ENCODE peak calls at places on chromosomes 7 and 10, in eight cellular contexts. S is MCF 10A, G is T-helper 2 cell, W is choroid plexus epithelial cell, L is activated T-cell treated with anti-CD3 and anti-CD28 coated beads for 1 hour, M is NCI-H748 treated with DMSO at 0.1 percent for 48 hours, V is anterior cingulate cortex, T is G401. K is an unnamed sample.

GRCh38 chr7:72249106-72249505 is 163.0 kb downstream of the CALN1 start:
- DNase-seq in S (no peak), G (no peak), W (no peak), L (no peak), M (no peak), V (no peak), T (no peak), K (no peak)

GRCh38 chr7:64888561-64888900 is 14.5 kb upstream of the ZNF273 start:
- DNase-seq in S (no peak), G (no peak), W (peak; percentile 27), L (no peak), M (no peak), V (no peak), T (peak; percentile 25), K (no peak)

GRCh38 chr10:133422223-133422820 is 2.1 kb downstream of the SPRN start:
- DNase-seq in S (no peak), G (no peak), W (no peak), L (no peak), M (no peak), V (no peak), T (no peak), K (no peak)

GRCh38 chr7:98872328-98872924 is 2.6 kb upstream of the TMEM130 start:
- DNase-seq in S (peak; percentile 46), G (peak; percentile 57), W (peak; percentile 30), L (no peak), M (no peak), V (no peak), T (no peak), K (peak; percentile 35)

GRCh38 chr7:51238981-51239495 is 77.6 kb downstream of the COBL start:
- DNase-seq in S (no peak), G (no peak), W (no peak), L (no peak), M (no peak), V (no peak), T (no peak), K (no peak)

GRCh38 chr7:90900640-90901353 is 304.7 kb downstream of the CDK14 start:
- DNase-seq in S (no peak), G (no peak), W (peak; percentile 30), L (no peak), M (no peak), V (no peak), T (no peak), K (no peak)

GRCh38 chr10:86139066-86139657 is 227.4 kb downstream of the GRID1 start:
- DNase-seq in S (peak; percentile 49), G (peak; percentile 31), W (peak; percentile 1), L (no peak), M (no peak), V (no peak), T (peak; percentile 9), K (no peak)

GRCh38 chr10:29648983-29649268 is 14.2 kb upstream of the SVIL start:
- DNase-seq in S (peak; percentile 73), G (no peak), W (peak; percentile 60), L (no peak), M (no peak), V (no peak), T (no peak), K (no peak)

GRCh38 chr10:86410542-86411124 is 44.0 kb upstream of the GRID1 start:
- DNase-seq in S (no peak), G (no peak), W (peak; percentile 90), L (no peak), M (no peak), V (no peak), T (no peak), K (peak; percentile 58)

GRCh38 chr10:52598936-52599335 is 173.6 kb downstream of the MBL2 start:
- DNase-seq in S (no peak), G (no peak), W (no peak), L (no peak), M (no peak), V (no peak), T (peak; percentile 35), K (no peak)

GRCh38 chr10:103282961-103283360 is 6.0 kb downstream of the INA start:
- DNase-seq in S (no peak), G (no peak), W (no peak), L (no peak), M (no peak), V (no peak), T (peak; percentile 14), K (no peak)

GRCh38 chr7:64882341-64883112 is 20.5 kb upstream of the ZNF273 start:
- DNase-seq in S (no peak), G (peak; percentile 28), W (peak; percentile 40), L (no peak), M (peak; percentile 63), V (no peak), T (peak; percentile 86), K (peak; percentile 89)

GRCh38 chr10:19832624-19833507 is 16.6 kb downstream of the PLXDC2 start:
- DNase-seq in S (peak; percentile 94), G (no peak), W (peak; percentile 69), L (no peak), M (no peak), V (no peak), T (no peak), K (no peak)

GRCh38 chr7:80821781-80822180 is 97.1 kb downstream of the SEMA3C start:
- DNase-seq in S (no peak), G (no peak), W (peak; percentile 49), L (no peak), M (no peak), V (no peak), T (no peak), K (no peak)

GRCh38 chr10:105879396-105879795 is 1238.3 kb downstream of the SORCS3 start:
- DNase-seq in S (no peak), G (no peak), W (no peak), L (no peak), M (no peak), V (no peak), T (no peak), K (no peak)

GRCh38 chr7:92826258-92827004 is 9.9 kb downstream of the CDK6 start:
- DNase-seq in S (no peak), G (no peak), W (no peak), L (no peak), M (no peak), V (no peak), T (no peak), K (no peak)

GRCh38 chr7:86454753-86455152 is 189.0 kb upstream of the GRM3 start:
- DNase-seq in S (no peak), G (no peak), W (no peak), L (no peak), M (no peak), V (no peak), T (no peak), K (no peak)

GRCh38 chr7:141114141-141114664 is 40.3 kb downstream of the TMEM178B start:
- DNase-seq in S (no peak), G (no peak), W (no peak), L (no peak), M (no peak), V (no peak), T (no peak), K (no peak)

GRCh38 chr7:20785211-20786048 is 1.3 kb downstream of the SP8 start:
- DNase-seq in S (peak; percentile 44), G (no peak), W (no peak), L (no peak), M (peak; percentile 59), V (no peak), T (no peak), K (no peak)

GRCh38 chr7:108236681-108237415 is 106.7 kb upstream of the LAMB4 start:
- DNase-seq in S (no peak), G (no peak), W (no peak), L (no peak), M (no peak), V (no peak), T (no peak), K (no peak)

GRCh38 chr7:95251966-95252365 is 72.4 kb downstream of the PON1 start:
- DNase-seq in S (no peak), G (no peak), W (no peak), L (no peak), M (no peak), V (no peak), T (no peak), K (no peak)

GRCh38 chr7:69232445-69233376 is 365.6 kb upstream of the AUTS2 start:
- DNase-seq in S (no peak), G (no peak), W (no peak), L (no peak), M (peak; percentile 100), V (no peak), T (no peak), K (no peak)

GRCh38 chr10:91487914-91488577 is 77.9 kb downstream of the HECTD2 start:
- DNase-seq in S (no peak), G (peak; percentile 43), W (no peak), L (no peak), M (no peak), V (no peak), T (no peak), K (no peak)

GRCh38 chr7:86058649-86059048 is 585.1 kb upstream of the GRM3 start:
- DNase-seq in S (no peak), G (no peak), W (no peak), L (no peak), M (no peak), V (no peak), T (no peak), K (no peak)

GRCh38 chr10:100184426-100185219 is 1.2 kb downstream of the ERLIN1 start:
- DNase-seq in S (peak; percentile 28), G (peak; percentile 35), W (peak; percentile 12), L (no peak), M (peak; percentile 11), V (no peak), T (peak; percentile 23), K (peak; percentile 17)